ENCODE peak calls at places on chromosome 3, in nine cellular contexts. T, P, H, J, C, V, X, N and G are unnamed samples.

GRCh38 chr3:106425021-106425420 is 556.2 kb upstream of the CBLB start:
- DNase-seq in P (no peak), X (no peak), N (no peak), H (no peak), V (no peak), C (no peak), T (no peak), J (no peak), G (no peak)

GRCh38 chr3:15505412-15506165 is 15.9 kb downstream of the COLQ start:
- DNase-seq in C (no peak), T (no peak), P (no peak), V (no peak), X (no peak), N (no peak), J (no peak), H (no peak), G (no peak)

GRCh38 chr3:112847692-112848091 is 1.0 kb upstream of the CD200R1L start:
- DNase-seq in T (no peak), P (no peak), H (no peak), V (no peak), N (no peak), C (no peak), X (no peak), J (no peak), G (no peak)

GRCh38 chr3:125414671-125415070 is 39.5 kb upstream of the ZNF148 start:
- DNase-seq in C (no peak), X (no peak), N (no peak), P (no peak), V (no peak), J (no peak), T (no peak), H (no peak), G (no peak)

GRCh38 chr3:53222183-53222901 is 33.5 kb downstream of the TKT start:
- DNase-seq in N (no peak), C (no peak), H (no peak), T (no peak), J (no peak), P (no peak), X (no peak), V (no peak), G (no peak)

GRCh38 chr3:146380052-146380451 is 89.3 kb downstream of the PLSCR2 start:
- DNase-seq in X (no peak), J (no peak), V (no peak), N (no peak), H (no peak), T (no peak), P (no peak), C (no peak), G (no peak)

GRCh38 chr3:37626722-37627565 is 234.7 kb upstream of the CTDSPL start:
- DNase-seq in H (no peak), J (peak; percentile 74), C (no peak), V (no peak), X (no peak), T (no peak), P (no peak), N (no peak), G (no peak)

GRCh38 chr3:111534701-111535100 is 7.3 kb upstream of the CD96 start:
- DNase-seq in H (no peak), C (no peak), P (no peak), N (peak; percentile 16), X (no peak), T (no peak), V (no peak), J (no peak), G (no peak)

GRCh38 chr3:194672876-194673275 is 885 bp upstream of the LSG1 start:
- DNase-seq in H (no peak), N (no peak), X (no peak), V (no peak), T (no peak), J (peak; percentile 37), P (no peak), C (no peak), G (peak; percentile 51)

GRCh38 chr3:194673761-194674160 is 1.8 kb upstream of the LSG1 start:
- DNase-seq in N (no peak), J (peak; percentile 45), C (no peak), X (no peak), T (no peak), P (no peak), V (no peak), H (no peak), G (no peak)

GRCh38 chr3:194675081-194675640 is 3.2 kb upstream of the LSG1 start:
- DNase-seq in H (no peak), N (no peak), P (no peak), C (no peak), T (no peak), V (peak; percentile 26), X (no peak), J (no peak), G (no peak)

GRCh38 chr3:194671511-194671899 is 486 bp downstream of the LSG1 start:
- DNase-seq in X (no peak), T (peak; percentile 67), J (peak; percentile 4), H (peak; percentile 43), C (no peak), P (peak; percentile 24), N (no peak), V (peak; percentile 32), G (peak; percentile 60)

GRCh38 chr3:194671900-194672808 is at the start of gene LSG1:
- DNase-seq in J (peak; percentile 98), X (peak; percentile 84), P (peak; percentile 95), H (peak; percentile 69), N (peak; percentile 89), V (peak; percentile 84), T (peak; percentile 96), C (peak; percentile 89), G (peak; percentile 98)
- TF ChIP-seq POLR2A in J (no peak), X (peak; percentile 64), P (peak; percentile 26), H (peak; percentile 62), N (peak; percentile 73), V (peak; percentile 77), T (peak; percentile 80), C (peak; percentile 47), G (peak; percentile 69)

DNA sequence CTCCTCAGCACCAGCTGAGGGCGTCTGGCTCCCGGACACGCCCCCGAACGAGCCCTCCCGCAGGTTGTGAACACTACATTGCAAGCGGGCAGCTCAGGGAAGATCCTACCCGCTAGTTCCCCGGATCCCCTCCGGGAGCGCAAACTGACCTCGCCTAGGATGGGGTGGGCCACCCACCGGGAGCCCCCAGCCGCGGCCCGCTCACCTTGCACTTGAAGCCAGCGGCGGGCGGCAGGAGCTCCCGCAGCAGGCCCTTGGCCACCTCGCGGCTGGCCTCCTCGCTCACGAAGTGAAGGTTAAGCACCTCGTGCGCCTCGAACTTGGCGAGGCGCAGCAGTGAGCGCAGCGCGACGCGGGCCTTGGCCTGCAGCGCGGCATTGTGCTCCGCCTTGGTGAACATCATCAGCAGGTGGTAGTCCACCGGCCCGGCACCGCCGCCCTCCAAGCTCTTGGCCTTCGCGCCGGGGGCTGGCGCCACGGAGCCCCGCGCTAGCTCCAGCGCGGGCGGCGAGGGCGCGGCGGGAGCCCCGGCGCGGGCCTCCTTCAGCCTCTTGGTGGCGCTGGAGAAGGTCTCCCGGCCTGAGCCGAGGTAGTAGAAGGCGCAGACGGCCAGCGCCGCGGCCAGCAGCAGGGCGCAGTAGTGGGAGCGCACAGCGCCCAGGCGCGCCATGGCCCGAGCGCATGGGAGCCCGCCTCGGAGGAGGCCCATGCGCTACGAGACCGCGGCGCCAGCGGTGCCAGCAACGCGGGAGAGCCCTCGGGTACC is 426 bp downstream of the XXYLT1 start:
- DNase-seq in V (peak; percentile 51), H (peak; percentile 27), J (peak; percentile 89), P (peak; percentile 26), X (peak; percentile 36), T (peak; percentile 86), N (peak; percentile 55), C (peak; percentile 60), G (peak; percentile 90)
- TF ChIP-seq POLR2A in V (peak; percentile 75), H (peak; percentile 73), J (no peak), P (peak; percentile 45), X (no peak), T (no peak), N (peak; percentile 66), C (peak; percentile 27), G (peak; percentile 60)

GRCh38 chr3:138114431-138114918 is 933 bp downstream of the DZIP1L start:
- DNase-seq in T (no peak), H (no peak), N (peak; percentile 15), P (no peak), X (no peak), C (peak; percentile 38), J (no peak), V (no peak), G (no peak)

GRCh38 chr3:138112362-138112761 is 3.0 kb downstream of the DZIP1L start:
- DNase-seq in J (no peak), X (no peak), N (no peak), H (no peak), P (no peak), V (no peak), C (no peak), T (no peak), G (no peak)

GRCh38 chr3:138118863-138119766 is 3.7 kb upstream of the DZIP1L start:
- DNase-seq in X (peak; percentile 35), P (peak; percentile 69), H (peak; percentile 64), V (peak; percentile 35), N (peak; percentile 48), C (peak; percentile 78), J (no peak), T (peak; percentile 77), G (peak; percentile 25)

GRCh38 chr3:138113309-138113708 is 2.1 kb downstream of the DZIP1L start:
- DNase-seq in N (no peak), H (no peak), P (peak; percentile 3), J (no peak), X (no peak), V (no peak), T (no peak), C (no peak), G (peak; percentile 17)

GRCh38 chr3:138114988-138115971 is at the start of gene DZIP1L:
- DNase-seq in T (peak; percentile 61), C (peak; percentile 76), H (peak; percentile 41), X (peak; percentile 12), J (no peak), P (peak; percentile 35), V (peak; percentile 60), N (peak; percentile 68), G (peak; percentile 61)
- TF ChIP-seq POLR2A in T (peak; percentile 23), C (peak; percentile 63), H (peak; percentile 32), X (peak; percentile 19), J (no peak), P (no peak), V (no peak), N (peak; percentile 81), G (no peak)

GRCh38 chr3:129278439-129278969 is at the start of gene HMCES:
- DNase-seq in V (peak; percentile 90), J (peak; percentile 98), X (peak; percentile 90), T (peak; percentile 90), N (peak; percentile 94), P (peak; percentile 60), C (peak; percentile 94), H (peak; percentile 77), G (peak; percentile 91)
- TF ChIP-seq POLR2A in V (peak; percentile 71), J (peak; percentile 40), X (peak; percentile 83), T (no peak), N (peak; percentile 78), P (no peak), C (peak; percentile 66), H (no peak), G (peak; percentile 82)

GRCh38 chr3:173217127-173217526 is 76.1 kb upstream of the SPATA16 start:
- DNase-seq in N (no peak), X (no peak), T (no peak), V (no peak), J (no peak), P (no peak), H (no peak), C (no peak), G (no peak)
- TF ChIP-seq POLR2A in N (no peak), X (no peak), T (no peak), V (no peak), J (no peak), P (no peak), H (no peak), C (no peak), G (no peak)

GRCh38 chr3:55482496-55483195 is 4.5 kb downstream of the WNT5A start:
- DNase-seq in P (no peak), V (no peak), X (no peak), C (peak; percentile 48), H (no peak), T (no peak), J (no peak), N (no peak), G (no peak)
- TF ChIP-seq POLR2A in P (no peak), V (no peak), X (no peak), C (no peak), H (no peak), T (no peak), J (no peak), N (no peak), G (no peak)